ENCODE peak calls at places on chromosomes 12 and 14, in four cellular contexts. D, Y, J and H are unnamed samples.

GRCh38 chr14:91228112-91229004 is 16.1 kb downstream of the GPR68 start:
- DNase-seq in D (no peak), J (no peak), Y (peak), H (peak)

GRCh38 chr12:100383586-100384548 is 27.0 kb downstream of the SLC17A8 start:
- DNase-seq in D (no peak), Y (no peak), J (no peak), H (no peak)

GRCh38 chr12:1533205-1533601 is 61.2 kb downstream of the FBXL14 start:
- DNase-seq in Y (peak), J (no peak), D (peak), H (peak)

GRCh38 chr14:25537846-25538455 is 488.0 kb upstream of the STXBP6 start:
- DNase-seq in Y (peak), J (no peak), D (peak), H (peak)

GRCh38 chr12:54173906-54174471 is 14.8 kb downstream of the SMUG1 start:
- DNase-seq in J (no peak), Y (no peak), D (no peak), H (no peak)

GRCh38 chr14:85319998-85320397 is 209.9 kb upstream of the FLRT2 start:
- DNase-seq in Y (no peak), D (no peak), J (no peak), H (no peak)

GRCh38 chr12:56163533-56164344 is 5.6 kb downstream of the MYL6 start:
- DNase-seq in D (no peak), Y (no peak), J (no peak), H (no peak)

GRCh38 chr12:22625671-22626251 is 790 bp downstream of the ETNK1 start:
- DNase-seq in J (no peak), Y (peak), D (peak), H (peak)

GRCh38 chr12:109553471-109553870 is 19.8 kb downstream of the MMAB start:
- DNase-seq in Y (no peak), J (no peak), D (no peak), H (no peak)

GRCh38 chr14:96257900-96258299 is 1.9 kb downstream of the BDKRB1 start:
- DNase-seq in D (no peak), J (no peak), Y (no peak), H (no peak)

GRCh38 chr12:32264995-32265394 is 134.4 kb upstream of the FGD4 start:
- DNase-seq in Y (peak), D (peak), J (no peak), H (peak)

GRCh38 chr12:32265461-32265860 is 133.9 kb upstream of the FGD4 start:
- DNase-seq in D (no peak), Y (peak), J (no peak), H (no peak)

GRCh38 chr12:32257695-32258496 is 141.5 kb upstream of the FGD4 start:
- DNase-seq in J (no peak), Y (no peak), D (no peak), H (no peak)

GRCh38 chr12:32265920-32266319 is 133.4 kb upstream of the FGD4 start:
- DNase-seq in D (peak), Y (peak), J (no peak), H (no peak)

DNA sequence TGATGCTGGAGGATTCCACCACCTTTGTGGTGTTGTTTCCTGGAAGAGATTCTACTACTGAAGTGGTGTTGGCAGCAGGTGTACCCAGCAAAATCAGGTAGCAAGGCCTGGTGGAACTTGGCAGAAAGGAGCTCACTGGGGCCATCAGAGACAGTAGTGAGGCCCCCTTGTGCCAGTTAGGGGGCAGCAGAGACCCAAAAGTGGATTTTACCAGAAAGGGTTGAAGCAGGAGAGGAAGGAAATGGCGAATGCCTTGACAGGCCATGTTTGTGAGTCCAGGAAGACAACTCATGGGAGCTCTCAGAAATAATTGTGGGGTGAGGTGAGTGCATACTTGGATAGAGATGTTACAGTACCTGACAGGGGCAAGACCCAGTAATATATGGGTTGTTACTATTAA is 137.7 kb upstream of the FGD4 start:
- DNase-seq in D (no peak), J (no peak), Y (peak), H (no peak)
- TF ChIP-seq CTCF in D (no peak), J (no peak), Y (peak), H (peak)

DNA sequence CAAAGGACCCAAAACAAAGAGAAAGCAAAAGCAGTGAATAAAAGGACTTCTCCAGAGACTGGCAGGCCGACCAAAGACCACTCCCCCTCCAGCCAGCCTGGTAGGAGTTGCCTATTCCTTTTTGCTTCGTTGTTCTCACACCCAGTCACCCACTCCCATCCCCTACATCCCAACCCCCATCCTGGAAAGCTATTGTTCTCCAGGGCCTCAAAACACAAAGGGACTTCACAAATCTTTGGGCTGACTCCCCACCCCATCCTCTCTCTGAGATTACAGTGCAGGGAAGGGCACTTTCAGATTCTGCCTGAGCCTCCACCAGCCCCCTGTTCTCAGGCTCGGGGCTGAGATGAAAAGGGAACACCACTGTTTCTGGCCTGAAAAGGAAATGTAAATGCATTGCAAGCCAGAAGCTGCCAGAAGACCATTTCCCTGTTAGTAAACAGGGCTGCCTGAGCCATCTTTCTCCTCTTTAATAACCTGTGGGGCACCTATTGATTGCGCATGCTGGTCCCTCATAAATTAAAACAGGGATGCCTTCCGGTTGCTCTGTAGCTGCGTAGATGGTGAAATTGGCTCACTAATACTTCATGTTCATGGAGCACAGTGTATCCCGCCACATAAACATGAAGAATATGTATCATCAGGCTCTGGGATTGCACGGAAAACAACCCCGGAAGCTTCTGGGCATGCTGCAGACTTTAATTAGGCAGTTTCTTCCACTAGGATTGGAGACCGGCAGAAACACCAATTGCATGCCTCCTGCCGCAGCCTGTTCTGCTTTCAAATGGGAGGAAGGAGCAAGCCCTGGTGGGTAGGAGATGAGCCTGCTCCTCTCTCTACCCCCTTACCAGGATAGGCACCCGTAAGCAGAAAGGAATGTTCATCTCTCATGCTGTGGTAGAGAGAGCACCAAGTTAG is 130.3 kb upstream of the FUT8 start:
- DNase-seq in J (no peak), Y (peak), D (no peak), H (peak)
- TF ChIP-seq CTCF in J (no peak), Y (no peak), D (no peak), H (no peak)

DNA sequence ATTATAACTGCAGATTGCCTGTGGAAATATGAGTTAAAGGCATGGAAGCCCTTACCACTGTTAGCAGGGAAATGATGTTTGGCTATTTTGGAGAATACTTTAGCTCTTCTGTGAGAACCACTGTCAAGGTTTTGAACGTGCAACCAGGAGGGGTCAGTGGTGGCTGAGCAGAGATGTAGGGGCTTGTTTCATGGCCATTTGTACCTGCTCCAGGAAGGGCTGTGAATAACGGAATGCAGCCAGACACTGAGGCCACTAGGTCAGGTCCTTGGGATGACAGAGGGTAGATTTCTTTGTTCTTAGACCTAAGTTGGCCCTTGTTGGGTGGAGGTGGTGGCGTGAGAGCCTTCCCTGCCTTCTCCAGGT is 8.3 kb downstream of the TRAF3 start:
- DNase-seq in D (no peak), J (no peak), Y (no peak), H (no peak)
- TF ChIP-seq CTCF in D (no peak), J (no peak), Y (peak), H (no peak)

GRCh38 chr12:88578821-88579518 is 1.3 kb downstream of the KITLG start:
- DNase-seq in J (no peak), D (peak), Y (no peak), H (no peak)
- TF ChIP-seq CTCF in J (peak), D (no peak), Y (no peak), H (no peak)

GRCh38 chr12:120534203-120534702 is at the start of gene RNF10:
- DNase-seq in Y (peak), J (peak), D (peak), H (peak)

GRCh38 chr12:120532701-120533238 is 1.4 kb upstream of the RNF10 start:
- DNase-seq in J (no peak), Y (no peak), D (no peak), H (no peak)

GRCh38 chr12:120534703-120535655 is 823 bp downstream of the RNF10 start:
- DNase-seq in J (peak), D (peak), Y (peak), H (peak)

GRCh38 chr12:120528861-120529525 is at the start of gene COQ5:
- DNase-seq in J (peak), D (peak), Y (peak), H (peak)

DNA sequence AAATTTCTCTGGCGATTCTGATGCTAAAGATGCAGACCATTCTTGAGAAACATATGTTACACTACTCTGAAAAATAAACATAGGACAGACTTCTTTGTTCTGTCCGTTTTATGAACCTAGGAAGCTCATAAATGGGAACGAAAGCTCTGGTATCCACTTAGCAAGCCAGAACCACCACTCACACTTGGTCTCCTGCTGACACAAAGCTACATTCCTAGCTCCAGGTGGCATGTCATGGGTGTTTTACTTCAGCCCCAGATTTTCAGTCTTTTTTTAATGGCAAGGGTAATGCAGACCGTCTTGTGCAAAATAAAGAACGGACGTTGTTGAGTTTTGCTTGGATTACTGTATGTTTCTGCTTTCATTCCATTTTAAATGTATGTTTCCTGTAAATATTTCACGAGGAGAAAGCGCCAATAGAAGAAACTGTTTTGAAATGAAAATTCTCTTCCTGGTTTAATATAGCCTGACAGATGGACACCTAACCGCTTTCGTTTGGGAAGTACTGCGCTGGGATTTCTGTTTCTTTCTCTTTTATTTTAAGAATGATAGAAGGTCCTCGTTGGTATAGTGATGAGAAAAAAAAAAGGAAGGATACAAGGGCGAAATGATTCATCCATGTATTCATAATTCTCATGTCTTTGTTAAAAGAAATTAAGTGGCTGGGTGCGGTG is 820 bp upstream of the COQ5 start:
- DNase-seq in Y (peak), J (no peak), D (peak), H (no peak)
- TF ChIP-seq CTCF in Y (no peak), J (no peak), D (no peak), H (no peak)

DNA sequence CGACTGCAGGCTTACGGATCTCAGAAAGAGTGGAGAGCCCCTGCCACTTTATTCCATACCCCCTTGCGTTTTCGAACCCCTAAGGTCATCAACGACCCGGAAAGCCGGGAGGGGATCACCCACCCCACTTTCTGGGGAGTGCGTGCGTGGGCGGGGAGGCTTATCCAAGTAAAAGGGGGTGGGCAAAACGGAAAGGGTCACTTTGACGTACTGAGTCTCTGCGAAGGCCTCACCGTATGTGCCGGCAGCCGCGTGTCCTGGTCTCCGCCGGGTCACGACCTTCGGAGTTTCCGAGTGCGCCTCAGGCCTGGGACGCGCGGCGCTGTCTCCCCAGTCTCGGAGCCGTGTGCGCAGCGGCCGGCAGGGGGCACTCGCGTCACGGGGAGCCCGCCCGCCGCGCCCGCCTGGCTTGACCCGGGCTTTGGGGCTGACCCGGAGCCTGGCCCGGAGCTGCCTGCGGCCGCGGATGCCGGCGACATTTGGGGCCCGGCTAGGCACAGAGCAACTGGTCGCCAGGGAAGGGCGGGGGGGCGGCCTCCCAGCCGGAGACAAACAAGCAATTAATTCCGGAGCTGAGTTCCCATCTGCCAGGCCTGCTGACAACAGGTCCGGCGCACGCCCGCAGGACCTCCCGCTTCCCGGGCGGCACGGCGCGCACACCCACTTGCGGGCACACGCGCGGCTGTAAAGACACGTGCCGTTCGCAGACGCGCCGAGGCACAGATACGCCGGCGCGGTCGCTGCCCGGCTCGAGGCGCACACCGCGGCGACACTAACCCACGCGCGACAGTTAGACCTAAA is 890 bp upstream of the KIF26A start:
- DNase-seq in Y (peak), J (peak), D (peak), H (peak)
- TF ChIP-seq CTCF in Y (peak), J (peak), D (peak), H (peak)

DNA sequence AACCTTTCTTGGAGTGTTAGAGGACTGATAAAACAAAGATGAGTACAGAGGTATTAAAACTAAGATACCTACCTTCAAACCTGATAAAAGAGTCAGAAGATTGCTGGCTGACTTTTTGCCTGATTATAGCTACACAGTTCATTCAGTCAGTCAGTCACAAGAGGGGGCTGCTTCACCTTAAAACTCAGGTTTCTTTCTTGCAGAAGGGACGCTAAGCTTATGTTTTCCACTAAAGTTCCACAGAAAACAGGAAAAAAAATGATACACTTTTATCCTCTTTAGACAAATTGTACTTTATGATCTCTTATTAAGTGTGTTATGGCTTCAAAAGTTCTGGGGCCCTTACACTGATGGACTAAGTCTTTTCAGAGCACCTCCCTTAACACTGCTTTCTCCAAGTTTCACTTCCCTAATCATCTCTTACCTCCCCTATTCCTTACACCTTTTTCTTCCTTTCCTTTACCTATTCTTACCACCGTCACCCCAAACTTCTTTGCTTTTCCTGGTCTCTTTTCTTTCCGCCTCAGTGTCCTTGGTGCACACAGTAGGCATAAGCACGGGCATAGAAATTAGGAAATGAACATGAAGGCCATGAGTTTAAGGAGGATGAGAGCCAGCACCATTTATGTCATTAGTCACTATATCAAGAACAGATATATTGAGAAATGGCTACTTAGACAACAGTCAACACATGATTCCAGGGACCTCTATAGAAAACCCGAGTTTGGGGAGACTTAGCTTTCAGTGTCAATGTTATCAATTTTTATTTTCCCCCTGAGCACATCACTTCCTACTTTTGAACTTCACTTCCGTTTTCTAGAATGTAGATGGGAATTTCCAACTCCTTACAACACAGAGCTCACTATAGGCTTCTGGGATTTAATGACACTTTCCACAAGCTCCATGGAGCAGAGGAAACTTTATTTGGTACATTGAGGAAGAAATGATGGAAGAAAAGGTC is 448.9 kb upstream of the OR4E1 start:
- DNase-seq in J (no peak), Y (peak), D (no peak), H (no peak)
- TF ChIP-seq CTCF in J (no peak), Y (peak), D (no peak), H (peak)